ENCODE peak calls at places on chromosomes 16 and 17, in five cellular contexts. C is HepG2, Y is H1, N is GM12878, U is K562. I is an unnamed sample.

GRCh38 chr16:89011909-89012621 is 35.1 kb upstream of the CBFA2T3 start:
- DNase-seq in C (no peak), Y (no peak), N (no peak), U (no peak), I (no peak)

GRCh38 chr16:10935491-10935890 is 6.8 kb downstream of the DEXI start:
- DNase-seq in C (no peak), Y (no peak), N (no peak), U (no peak), I (no peak)

GRCh38 chr16:81846105-81846504 is 67.0 kb downstream of the PLCG2 start:
- DNase-seq in C (no peak), Y (no peak), N (no peak), U (no peak), I (peak; percentile 20)

GRCh38 chr16:86294535-86294934 is 215.8 kb upstream of the FOXF1 start:
- DNase-seq in C (no peak), Y (no peak), N (no peak), U (no peak), I (no peak)

GRCh38 chr17:9456265-9456664 is 119.4 kb downstream of the STX8 start:
- DNase-seq in C (peak; percentile 25), Y (no peak), N (no peak), U (no peak), I (no peak)

GRCh38 chr17:55462711-55463110 is 41.1 kb upstream of the MMD start:
- DNase-seq in C (no peak), Y (no peak), N (no peak), U (no peak), I (no peak)

GRCh38 chr17:31654936-31655335 is 204.1 kb downstream of the COPRS start:
- DNase-seq in C (no peak), Y (no peak), N (no peak), U (no peak), I (no peak)

GRCh38 chr17:35907691-35908090 is 22.9 kb downstream of the RDM1 start:
- DNase-seq in C (no peak), Y (no peak), N (no peak), U (no peak), I (no peak)

GRCh38 chr17:18235743-18236256 is 10.4 kb downstream of the LLGL1 start:
- DNase-seq in C (no peak), Y (no peak), N (no peak), U (no peak), I (no peak)

GRCh38 chr16:57044931-57045693 is 47.3 kb upstream of the CPNE2 start:
- DNase-seq in C (no peak), Y (no peak), N (no peak), U (no peak), I (no peak)

GRCh38 chr17:45022655-45023339 is 28.6 kb downstream of the DCAKD start:
- DNase-seq in C (no peak), Y (no peak), N (peak; percentile 45), U (no peak), I (no peak)
- TF ChIP-seq HDAC2 in C (no peak), Y (no peak), N (no peak), U (no peak), I (no peak)

GRCh38 chr16:72224260-72224768 is 52.4 kb upstream of the PMFBP1 start:
- DNase-seq in C (peak; percentile 82), Y (no peak), N (no peak), U (no peak), I (no peak)
- TF ChIP-seq HDAC2 in C (no peak), Y (no peak), N (no peak), U (no peak), I (no peak)

GRCh38 chr17:40694584-40694983 is 9.0 kb downstream of the KRT24 start:
- DNase-seq in C (no peak), Y (no peak), N (no peak), U (no peak), I (no peak)

GRCh38 chr17:40699880-40700279 is 3.7 kb downstream of the KRT24 start:
- DNase-seq in C (no peak), Y (no peak), N (no peak), U (no peak), I (no peak)

GRCh38 chr17:40699359-40699758 is 4.2 kb downstream of the KRT24 start:
- DNase-seq in C (no peak), Y (no peak), N (no peak), U (no peak), I (no peak)

GRCh38 chr17:40696651-40697072 is 6.9 kb downstream of the KRT24 start:
- DNase-seq in C (no peak), Y (no peak), N (no peak), U (no peak), I (no peak)

DNA sequence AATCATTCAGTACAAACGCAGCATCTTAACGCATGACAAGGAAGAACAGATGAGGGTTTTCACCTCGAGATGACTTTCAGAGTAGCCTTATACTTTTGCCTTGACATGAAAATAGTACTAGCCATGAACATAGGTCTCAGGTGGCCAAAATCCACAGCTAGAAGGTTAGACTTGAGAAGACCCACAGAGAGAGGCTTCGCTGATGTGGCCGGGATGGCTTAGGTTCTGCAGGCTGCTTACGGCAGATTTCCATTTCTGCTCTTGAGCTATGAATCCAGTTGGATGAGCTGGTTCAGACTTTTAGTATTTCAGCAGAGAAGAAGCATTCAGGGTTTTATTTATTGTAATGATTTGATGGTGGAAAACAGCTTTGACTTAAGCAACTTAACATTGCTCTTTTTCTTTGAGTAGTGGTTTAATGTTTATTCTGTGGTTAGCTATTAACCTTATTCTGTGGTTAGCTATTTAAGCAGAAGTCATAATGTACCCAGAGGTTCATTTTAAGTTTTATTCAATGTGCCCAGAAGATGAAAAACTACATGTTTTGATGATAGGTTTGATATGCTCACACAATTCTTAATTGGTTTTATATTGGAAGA is 7.6 kb downstream of the KRT24 start:
- DNase-seq in C (no peak), Y (no peak), N (no peak), U (no peak), I (no peak)
- TF ChIP-seq HDAC2 in C (no peak), Y (no peak), N (no peak), U (no peak), I (no peak)

GRCh38 chr17:42019509-42020404 is at the start of gene NKIRAS2:
- DNase-seq in C (peak; percentile 89), Y (peak; percentile 94), N (peak; percentile 50), U (peak; percentile 91), I (peak; percentile 94)
- TF ChIP-seq HDAC2 in C (peak; percentile 72), Y (no peak), N (no peak), U (no peak), I (no peak)

GRCh38 chr16:64540449-64540848 is 581.4 kb downstream of the CDH11 start:
- DNase-seq in C (no peak), Y (no peak), N (no peak), U (no peak), I (no peak)
- TF ChIP-seq HDAC2 in C (no peak), Y (no peak), N (no peak), U (no peak), I (no peak)

DNA sequence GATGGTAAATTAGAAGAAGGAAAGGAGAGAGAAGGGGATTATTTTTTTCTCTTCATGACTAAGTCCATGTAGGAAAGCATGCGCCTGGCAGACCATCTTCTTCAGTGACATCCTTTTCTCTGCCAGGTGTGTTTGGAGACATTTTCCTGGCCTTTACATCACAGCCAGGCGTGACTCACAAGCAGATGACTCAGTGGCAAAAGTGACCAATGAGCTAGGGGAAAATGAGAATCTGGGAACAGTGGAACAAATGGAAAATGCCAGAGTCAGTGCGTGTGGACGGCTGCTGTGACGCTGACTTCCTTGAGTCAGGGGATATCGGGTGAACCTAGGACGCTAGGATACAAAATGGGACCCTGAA is 9.4 kb downstream of the KIAA0513 start:
- DNase-seq in C (no peak), Y (no peak), N (no peak), U (peak; percentile 38), I (no peak)
- TF ChIP-seq HDAC2 in C (no peak), Y (no peak), N (no peak), U (no peak), I (no peak)

GRCh38 chr17:72189781-72190593 is 69.2 kb downstream of the SOX9 start:
- DNase-seq in C (no peak), Y (no peak), N (no peak), U (no peak), I (no peak)
- TF ChIP-seq HDAC2 in C (no peak), Y (no peak), N (no peak), U (no peak), I (no peak)